ENCODE peak calls at places on chromosomes 3 and 15, in four cellular contexts. H is PC-3, P is fibroblast of pulmonary artery, C is GM12865. Z is an unnamed sample.

GRCh38 chr3:132199451-132199850 is 117.8 kb upstream of the ACP3 start:
- DNase-seq in H (no peak), C (no peak), P (no peak), Z (no peak)

GRCh38 chr3:43531835-43532234 is 90.0 kb downstream of the ANO10 start:
- DNase-seq in C (no peak), P (peak; percentile 58), H (peak; percentile 83), Z (no peak)

GRCh38 chr3:108159128-108159527 is 63.1 kb downstream of the IFT57 start:
- DNase-seq in H (no peak), P (peak; percentile 42), C (no peak), Z (no peak)

GRCh38 chr3:160885791-160886286 is 129.8 kb downstream of the PPM1L start:
- DNase-seq in C (peak; percentile 86), H (peak; percentile 45), P (peak; percentile 50), Z (peak; percentile 91)

GRCh38 chr3:178810173-178810572 is 261.4 kb downstream of the ZMAT3 start:
- DNase-seq in C (no peak), H (no peak), P (no peak), Z (no peak)

GRCh38 chr3:135034291-135034768 is 239.3 kb downstream of the EPHB1 start:
- DNase-seq in C (no peak), H (no peak), P (no peak), Z (no peak)

GRCh38 chr15:100111103-100112060 is 230.4 kb downstream of the ADAMTS17 start:
- DNase-seq in C (no peak), H (peak; percentile 85), P (peak; percentile 92), Z (peak; percentile 85)

GRCh38 chr3:14535616-14536015 is 4.5 kb downstream of the GRIP2 start:
- DNase-seq in P (no peak), C (no peak), H (no peak), Z (no peak)

GRCh38 chr15:44084171-44084570 is 110.9 kb downstream of the FRMD5 start:
- DNase-seq in H (no peak), P (no peak), C (no peak), Z (no peak)

GRCh38 chr3:32359766-32360513 is 31.7 kb upstream of the CMTM7 start:
- DNase-seq in P (no peak), H (no peak), C (no peak), Z (no peak)

GRCh38 chr15:45664451-45664850 is 29.6 kb downstream of the SQOR start:
- DNase-seq in C (no peak), H (no peak), P (no peak), Z (no peak)

GRCh38 chr15:101303408-101303807 is 8.4 kb upstream of the SNRPA1 start:
- DNase-seq in P (no peak), C (no peak), H (no peak), Z (no peak)

GRCh38 chr3:123153821-123154323 is 47.9 kb upstream of the SEC22A start:
- DNase-seq in P (no peak), C (no peak), H (no peak), Z (no peak)

GRCh38 chr15:98763179-98763578 is 114.8 kb downstream of the IGF1R start:
- DNase-seq in C (no peak), P (no peak), H (peak; percentile 23), Z (no peak)

GRCh38 chr3:194095464-194095863 is 40.5 kb upstream of the HES1 start:
- DNase-seq in C (no peak), H (peak; percentile 50), P (peak; percentile 23), Z (peak; percentile 60)

GRCh38 chr3:186664119-186664495 is 1.7 kb upstream of the HRG start:
- DNase-seq in C (no peak), H (no peak), P (no peak), Z (no peak)

GRCh38 chr3:48088056-48088748 is 72.0 kb upstream of the MAP4 start:
- DNase-seq in H (no peak), C (peak; percentile 32), P (no peak), Z (peak; percentile 19)

GRCh38 chr3:172098698-172099494 is 59.5 kb downstream of the FNDC3B start:
- DNase-seq in P (no peak), C (no peak), H (no peak), Z (no peak)

GRCh38 chr15:41790756-41791546 is 16.7 kb downstream of the MAPKBP1 start:
- DNase-seq in H (peak; percentile 90), C (peak; percentile 32), P (peak; percentile 78), Z (peak; percentile 58)

GRCh38 chr15:64901914-64902313 is 9.8 kb upstream of the ANKDD1A start:
- DNase-seq in P (no peak), C (no peak), H (no peak), Z (peak; percentile 76)

GRCh38 chr3:78368576-78369345 is 1328.9 kb downstream of the ROBO2 start:
- DNase-seq in C (no peak), H (no peak), P (peak; percentile 4), Z (no peak)

GRCh38 chr3:181613191-181613590 is 98.5 kb upstream of the SOX2 start:
- DNase-seq in H (no peak), C (no peak), P (no peak), Z (no peak)

GRCh38 chr3:52615178-52615577 is 70.5 kb downstream of the PBRM1 start:
- DNase-seq in P (peak; percentile 14), H (no peak), C (no peak), Z (no peak)

GRCh38 chr15:70014860-70015490 is 82.7 kb downstream of the TLE3 start:
- DNase-seq in H (no peak), C (peak; percentile 98), P (no peak), Z (no peak)

DNA sequence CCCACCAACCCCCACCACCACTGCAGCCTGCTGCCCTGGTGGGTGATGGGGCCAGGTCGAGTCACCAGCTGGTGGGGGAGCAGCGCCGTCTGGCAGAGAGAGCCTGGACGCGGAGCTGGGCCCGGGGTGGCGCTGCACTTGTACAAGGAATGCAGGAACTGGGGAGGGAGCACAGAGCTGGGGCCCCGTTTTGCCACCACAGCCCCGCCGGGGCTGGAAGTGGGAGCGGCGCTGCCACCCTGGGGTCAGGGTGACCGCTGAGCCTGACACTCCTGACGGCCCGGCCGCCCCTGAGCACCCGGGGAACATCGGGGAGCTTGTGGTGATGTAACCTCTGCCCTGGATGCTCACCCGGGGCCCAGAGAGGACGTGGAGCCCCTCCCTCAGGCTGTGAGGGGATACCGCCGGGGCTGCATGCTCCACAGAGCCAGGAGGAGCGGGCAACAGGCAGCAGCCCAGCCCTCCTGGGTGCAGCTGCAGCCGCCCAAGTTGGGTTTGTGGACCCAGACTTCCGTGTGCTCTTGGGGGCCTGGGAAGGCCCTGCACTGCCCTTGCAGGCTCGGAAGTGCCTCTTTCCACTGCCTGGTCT is 32.6 kb upstream of the IREB2 start:
- DNase-seq in H (no peak), C (no peak), P (no peak), Z (no peak)
- H3K4me3 ChIP-seq in H (no peak overlapping the region), C (no peak overlapping the region), P (no peak overlapping the region), Z (no peak overlapping the region)

DNA sequence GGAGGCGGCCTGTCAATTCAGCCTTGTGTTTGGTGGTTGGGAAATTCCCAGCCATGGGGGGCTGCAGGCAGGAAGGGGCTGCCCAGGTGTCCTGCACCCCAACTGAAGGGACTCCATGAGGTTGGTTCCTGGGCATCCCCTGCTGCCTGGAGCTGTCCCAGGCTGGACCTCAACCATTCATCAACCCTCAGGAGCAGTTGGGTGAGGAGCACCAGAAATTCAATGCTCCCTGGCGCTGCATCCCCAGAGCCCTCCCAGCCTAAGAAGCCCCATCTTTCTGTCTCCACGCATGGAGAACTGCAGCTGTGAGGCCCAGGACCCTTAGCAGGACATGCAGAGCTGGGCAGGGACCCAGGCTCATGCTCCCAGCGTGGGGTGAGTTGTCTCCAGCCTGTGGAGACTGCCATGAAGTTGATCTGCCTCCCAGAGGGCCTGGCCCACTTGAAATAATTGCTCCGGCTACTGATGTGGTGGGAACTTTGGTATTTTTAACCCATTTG is 8.0 kb upstream of the SEMA3B start:
- DNase-seq in P (no peak), C (no peak), H (no peak), Z (no peak)
- H3K4me3 ChIP-seq in P (peak overlapping the region; percentile 55), C (no peak overlapping the region), H (peak overlapping the region; percentile 63), Z (peak overlapping the region; percentile 50)

GRCh38 chr15:60399246-60399915 is 1.6 kb upstream of the ANXA2 start:
- DNase-seq in P (no peak), H (no peak), C (no peak), Z (no peak)
- H3K4me3 ChIP-seq in P (peak overlapping the region; percentile 98), H (peak overlapping the region; percentile 28), C (no peak overlapping the region), Z (no peak overlapping the region)

DNA sequence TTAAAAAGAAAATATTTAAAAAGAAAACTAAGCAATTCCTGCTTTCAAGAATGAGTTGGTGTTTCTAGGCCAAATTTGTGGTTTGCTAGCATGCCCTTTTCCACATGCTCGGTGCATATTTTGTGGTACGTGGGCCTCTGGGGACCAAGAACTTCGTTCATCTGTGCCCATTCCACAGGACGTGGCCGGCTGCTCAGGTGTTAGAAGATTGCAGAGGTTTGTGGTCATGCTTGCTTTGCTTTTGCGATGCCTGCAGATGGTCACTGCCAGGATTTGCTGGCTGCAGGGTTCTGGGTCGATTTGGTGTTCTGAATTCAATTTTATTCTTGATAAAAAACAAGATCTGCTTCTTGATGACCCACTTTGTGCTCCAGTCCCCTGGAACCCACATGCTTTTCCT is 7.5 kb downstream of the PSTPIP1 start:
- DNase-seq in C (peak; percentile 49), H (no peak), P (no peak), Z (no peak)
- H3K4me3 ChIP-seq in C (no peak overlapping the region), H (no peak overlapping the region), P (no peak overlapping the region), Z (no peak overlapping the region)

GRCh38 chr15:78407889-78408640 is 30.0 kb upstream of the IREB2 start:
- DNase-seq in P (no peak), C (no peak), H (no peak), Z (no peak)

GRCh38 chr15:78402056-78402610 is 35.9 kb upstream of the IREB2 start:
- DNase-seq in C (no peak), P (no peak), H (no peak), Z (no peak)

GRCh38 chr15:78408961-78409360 is 29.1 kb upstream of the IREB2 start:
- DNase-seq in C (no peak), H (no peak), P (no peak), Z (no peak)

GRCh38 chr15:78406016-78406590 is 31.9 kb upstream of the IREB2 start:
- DNase-seq in P (peak; percentile 20), H (no peak), C (no peak), Z (no peak)

GRCh38 chr15:78404125-78404524 is 33.9 kb upstream of the IREB2 start:
- DNase-seq in H (no peak), P (no peak), C (no peak), Z (no peak)
- H3K4me3 ChIP-seq in H (no peak overlapping the region), P (no peak overlapping the region), C (no peak overlapping the region), Z (no peak overlapping the region)

GRCh38 chr15:89043031-89044002 is 44.9 kb upstream of the ABHD2 start:
- DNase-seq in H (no peak), C (no peak), P (no peak), Z (no peak)
- H3K4me3 ChIP-seq in H (no peak overlapping the region), C (no peak overlapping the region), P (no peak overlapping the region), Z (no peak overlapping the region)

GRCh38 chr3:8357859-8358258 is 143.8 kb upstream of the LMCD1 start:
- DNase-seq in C (no peak), P (no peak), H (no peak), Z (no peak)
- H3K4me3 ChIP-seq in C (no peak overlapping the region), P (no peak overlapping the region), H (no peak overlapping the region), Z (no peak overlapping the region)

Z was measured in Jurkat, Clone E6-1.